ENCODE peak calls at places on chromosomes 16 and 17, in seven cellular contexts. One of them, this sample, is unnamed.

GRCh38 chr16:55498101-55498500 is 10.8 kb upstream of the LPCAT2 start:
- DNase-seq in ascending aorta: no peak
- DNase-seq in hepatocyte: no peak
- DNase-seq in tibial artery: peak
- DNase-seq in fibroblast of mammary gland: no peak
- DNase-seq in lower lobe of right lung: no peak
- DNase-seq in cardiac muscle cell: no peak
- DNase-seq in this sample: no peak

GRCh38 chr16:69706256-69706974 is 19.9 kb downstream of the NQO1 start:
- DNase-seq in ascending aorta: no peak
- DNase-seq in hepatocyte: no peak
- DNase-seq in tibial artery: no peak
- DNase-seq in fibroblast of mammary gland: peak
- DNase-seq in lower lobe of right lung: no peak
- DNase-seq in cardiac muscle cell: peak
- DNase-seq in this sample: no peak

GRCh38 chr17:52148969-52149351 is 9.6 kb downstream of the CA10 start:
- DNase-seq in ascending aorta: no peak
- DNase-seq in hepatocyte: no peak
- DNase-seq in tibial artery: no peak
- DNase-seq in fibroblast of mammary gland: no peak
- DNase-seq in lower lobe of right lung: no peak
- DNase-seq in cardiac muscle cell: no peak
- DNase-seq in this sample: no peak

GRCh38 chr16:70592106-70592571 is 54.2 kb upstream of the IL34 start:
- DNase-seq in ascending aorta: peak
- DNase-seq in hepatocyte: peak
- DNase-seq in tibial artery: peak
- DNase-seq in fibroblast of mammary gland: no peak
- DNase-seq in lower lobe of right lung: no peak
- DNase-seq in cardiac muscle cell: no peak
- DNase-seq in this sample: no peak

GRCh38 chr16:50697881-50698767 is 4.7 kb downstream of the NOD2 start:
- DNase-seq in ascending aorta: no peak
- DNase-seq in hepatocyte: no peak
- DNase-seq in tibial artery: no peak
- DNase-seq in fibroblast of mammary gland: peak
- DNase-seq in lower lobe of right lung: no peak
- DNase-seq in cardiac muscle cell: peak
- DNase-seq in this sample: no peak

GRCh38 chr16:5882087-5882661 is 784.6 kb upstream of the EEF2KMT start:
- DNase-seq in ascending aorta: no peak
- DNase-seq in hepatocyte: no peak
- DNase-seq in tibial artery: no peak
- DNase-seq in fibroblast of mammary gland: no peak
- DNase-seq in lower lobe of right lung: no peak
- DNase-seq in cardiac muscle cell: no peak
- DNase-seq in this sample: no peak

GRCh38 chr16:30946671-30947532 is 2.0 kb upstream of the ORAI3 start:
- DNase-seq in ascending aorta: no peak
- DNase-seq in hepatocyte: no peak
- DNase-seq in tibial artery: no peak
- DNase-seq in fibroblast of mammary gland: no peak
- DNase-seq in lower lobe of right lung: no peak
- DNase-seq in cardiac muscle cell: no peak
- DNase-seq in this sample: no peak

GRCh38 chr17:70517808-70518207 is 348.5 kb downstream of the KCNJ2 start:
- DNase-seq in ascending aorta: no peak
- DNase-seq in hepatocyte: no peak
- DNase-seq in tibial artery: no peak
- DNase-seq in fibroblast of mammary gland: no peak
- DNase-seq in lower lobe of right lung: no peak
- DNase-seq in cardiac muscle cell: no peak
- DNase-seq in this sample: no peak

GRCh38 chr17:1647802-1648581 is 1.7 kb downstream of the RILP start:
- DNase-seq in ascending aorta: peak
- DNase-seq in hepatocyte: no peak
- DNase-seq in tibial artery: peak
- DNase-seq in fibroblast of mammary gland: no peak
- DNase-seq in lower lobe of right lung: peak
- DNase-seq in cardiac muscle cell: peak
- DNase-seq in this sample: peak

GRCh38 chr16:49763826-49764225 is 92.1 kb downstream of the ZNF423 start:
- DNase-seq in ascending aorta: no peak
- DNase-seq in hepatocyte: no peak
- DNase-seq in tibial artery: no peak
- DNase-seq in fibroblast of mammary gland: no peak
- DNase-seq in lower lobe of right lung: no peak
- DNase-seq in cardiac muscle cell: peak
- DNase-seq in this sample: no peak

GRCh38 chr16:11234884-11235702 is 20.9 kb downstream of the SOCS1 start:
- DNase-seq in ascending aorta: no peak
- DNase-seq in hepatocyte: no peak
- DNase-seq in tibial artery: no peak
- DNase-seq in fibroblast of mammary gland: no peak
- DNase-seq in lower lobe of right lung: peak
- DNase-seq in cardiac muscle cell: no peak
- DNase-seq in this sample: no peak

GRCh38 chr16:11233727-11234376 is 22.2 kb downstream of the SOCS1 start:
- DNase-seq in ascending aorta: no peak
- DNase-seq in hepatocyte: no peak
- DNase-seq in tibial artery: no peak
- DNase-seq in fibroblast of mammary gland: no peak
- DNase-seq in lower lobe of right lung: no peak
- DNase-seq in cardiac muscle cell: no peak
- DNase-seq in this sample: no peak

GRCh38 chr16:11236855-11237254 is 19.1 kb downstream of the SOCS1 start:
- DNase-seq in ascending aorta: no peak
- DNase-seq in hepatocyte: no peak
- DNase-seq in tibial artery: no peak
- DNase-seq in fibroblast of mammary gland: no peak
- DNase-seq in lower lobe of right lung: peak
- DNase-seq in cardiac muscle cell: peak
- DNase-seq in this sample: no peak

GRCh38 chr16:11236441-11236840 is 19.6 kb downstream of the SOCS1 start:
- DNase-seq in ascending aorta: no peak
- DNase-seq in hepatocyte: no peak
- DNase-seq in tibial artery: no peak
- DNase-seq in fibroblast of mammary gland: no peak
- DNase-seq in lower lobe of right lung: no peak
- DNase-seq in cardiac muscle cell: no peak
- DNase-seq in this sample: no peak

DNA sequence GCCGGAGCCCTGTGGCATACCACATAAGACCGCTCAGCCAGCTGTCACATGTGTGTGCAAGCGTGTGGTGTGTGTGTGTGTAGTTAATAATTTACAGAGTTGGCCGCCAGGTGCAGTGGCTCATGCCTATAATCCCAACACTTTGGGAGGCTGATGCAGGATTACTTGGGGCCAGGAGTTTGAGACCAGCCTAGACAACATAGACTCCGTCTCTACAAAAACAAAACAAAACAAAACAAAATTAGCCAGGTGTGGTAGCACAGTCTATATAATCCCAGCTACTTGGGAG is 20.4 kb downstream of the SOCS1 start:
- DNase-seq in ascending aorta: no peak
- DNase-seq in hepatocyte: no peak
- DNase-seq in tibial artery: no peak
- DNase-seq in fibroblast of mammary gland: no peak
- DNase-seq in lower lobe of right lung: no peak
- DNase-seq in cardiac muscle cell: no peak
- DNase-seq in this sample: no peak
- H3K4me3 ChIP-seq in ascending aorta: no peak
- H3K4me3 ChIP-seq in hepatocyte: no peak
- H3K4me3 ChIP-seq in tibial artery: no peak
- H3K4me3 ChIP-seq in fibroblast of mammary gland: no peak
- H3K4me3 ChIP-seq in lower lobe of right lung: no peak
- H3K4me3 ChIP-seq in cardiac muscle cell: no peak
- H3K4me3 ChIP-seq in this sample: no peak

GRCh38 chr16:1089822-1090619 is 6.0 kb downstream of the C1QTNF8 start:
- DNase-seq in ascending aorta: peak
- DNase-seq in hepatocyte: peak
- DNase-seq in tibial artery: peak
- DNase-seq in fibroblast of mammary gland: no peak
- DNase-seq in lower lobe of right lung: no peak
- DNase-seq in cardiac muscle cell: no peak
- DNase-seq in this sample: no peak
- H3K4me3 ChIP-seq in ascending aorta: peak
- H3K4me3 ChIP-seq in hepatocyte: no peak
- H3K4me3 ChIP-seq in tibial artery: peak
- H3K4me3 ChIP-seq in fibroblast of mammary gland: no peak
- H3K4me3 ChIP-seq in lower lobe of right lung: no peak
- H3K4me3 ChIP-seq in cardiac muscle cell: no peak
- H3K4me3 ChIP-seq in this sample: no peak

GRCh38 chr16:89921131-89921698 is 1.9 kb upstream of the TUBB3 start:
- DNase-seq in ascending aorta: no peak
- DNase-seq in hepatocyte: no peak
- DNase-seq in tibial artery: no peak
- DNase-seq in fibroblast of mammary gland: no peak
- DNase-seq in lower lobe of right lung: no peak
- DNase-seq in cardiac muscle cell: no peak
- DNase-seq in this sample: peak

GRCh38 chr16:89923640-89924297 is 627 bp downstream of the TUBB3 start:
- DNase-seq in ascending aorta: no peak
- DNase-seq in hepatocyte: peak
- DNase-seq in tibial artery: no peak
- DNase-seq in fibroblast of mammary gland: no peak
- DNase-seq in lower lobe of right lung: no peak
- DNase-seq in cardiac muscle cell: no peak
- DNase-seq in this sample: peak

GRCh38 chr16:89922884-89923639 is at the start of gene TUBB3:
- DNase-seq in ascending aorta: no peak
- DNase-seq in hepatocyte: peak
- DNase-seq in tibial artery: no peak
- DNase-seq in fibroblast of mammary gland: peak
- DNase-seq in lower lobe of right lung: peak
- DNase-seq in cardiac muscle cell: peak
- DNase-seq in this sample: peak

GRCh38 chr16:89921699-89922476 is 1.3 kb upstream of the TUBB3 start:
- DNase-seq in ascending aorta: peak
- DNase-seq in hepatocyte: peak
- DNase-seq in tibial artery: peak
- DNase-seq in fibroblast of mammary gland: peak
- DNase-seq in lower lobe of right lung: no peak
- DNase-seq in cardiac muscle cell: peak
- DNase-seq in this sample: peak

DNA sequence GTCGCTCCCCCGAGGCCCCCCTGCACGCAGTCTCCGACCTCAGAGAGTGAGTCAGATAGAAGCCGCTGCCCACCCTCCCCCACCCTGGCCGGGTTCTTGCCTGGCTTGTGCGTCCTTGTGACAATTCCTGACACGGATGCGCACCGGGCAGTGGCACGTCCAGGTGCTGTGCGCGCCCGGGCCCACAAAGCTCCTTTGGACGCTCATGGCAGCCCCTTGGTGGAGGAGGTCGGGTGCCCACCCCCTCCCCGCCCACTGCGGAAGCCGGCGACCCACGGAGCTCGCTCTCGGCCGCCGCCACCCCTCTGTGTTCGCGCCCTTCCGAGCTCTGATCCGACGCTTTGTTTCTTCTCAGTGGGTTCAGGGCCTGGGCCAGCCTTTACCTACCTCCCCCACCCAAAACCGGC is 662 bp upstream of the TUBB3 start:
- DNase-seq in ascending aorta: peak
- DNase-seq in hepatocyte: peak
- DNase-seq in tibial artery: peak
- DNase-seq in fibroblast of mammary gland: peak
- DNase-seq in lower lobe of right lung: no peak
- DNase-seq in cardiac muscle cell: peak
- DNase-seq in this sample: peak
- H3K4me3 ChIP-seq in ascending aorta: peak
- H3K4me3 ChIP-seq in hepatocyte: peak
- H3K4me3 ChIP-seq in tibial artery: peak
- H3K4me3 ChIP-seq in fibroblast of mammary gland: peak
- H3K4me3 ChIP-seq in lower lobe of right lung: peak
- H3K4me3 ChIP-seq in cardiac muscle cell: peak
- H3K4me3 ChIP-seq in this sample: peak

GRCh38 chr16:1915732-1916653 is 2.2 kb downstream of the HS3ST6 start:
- DNase-seq in ascending aorta: no peak
- DNase-seq in hepatocyte: no peak
- DNase-seq in tibial artery: no peak
- DNase-seq in fibroblast of mammary gland: no peak
- DNase-seq in lower lobe of right lung: no peak
- DNase-seq in cardiac muscle cell: no peak
- DNase-seq in this sample: no peak

GRCh38 chr16:1917665-1918111 is 527 bp downstream of the HS3ST6 start:
- DNase-seq in ascending aorta: no peak
- DNase-seq in hepatocyte: no peak
- DNase-seq in tibial artery: no peak
- DNase-seq in fibroblast of mammary gland: no peak
- DNase-seq in lower lobe of right lung: no peak
- DNase-seq in cardiac muscle cell: no peak
- DNase-seq in this sample: no peak

GRCh38 chr16:1918312-1918889 is at the start of gene HS3ST6:
- DNase-seq in ascending aorta: no peak
- DNase-seq in hepatocyte: no peak
- DNase-seq in tibial artery: no peak
- DNase-seq in fibroblast of mammary gland: no peak
- DNase-seq in lower lobe of right lung: no peak
- DNase-seq in cardiac muscle cell: no peak
- DNase-seq in this sample: no peak

GRCh38 chr16:1916654-1916990 is 1.6 kb downstream of the HS3ST6 start:
- DNase-seq in ascending aorta: no peak
- DNase-seq in hepatocyte: no peak
- DNase-seq in tibial artery: no peak
- DNase-seq in fibroblast of mammary gland: no peak
- DNase-seq in lower lobe of right lung: no peak
- DNase-seq in cardiac muscle cell: no peak
- DNase-seq in this sample: no peak

DNA sequence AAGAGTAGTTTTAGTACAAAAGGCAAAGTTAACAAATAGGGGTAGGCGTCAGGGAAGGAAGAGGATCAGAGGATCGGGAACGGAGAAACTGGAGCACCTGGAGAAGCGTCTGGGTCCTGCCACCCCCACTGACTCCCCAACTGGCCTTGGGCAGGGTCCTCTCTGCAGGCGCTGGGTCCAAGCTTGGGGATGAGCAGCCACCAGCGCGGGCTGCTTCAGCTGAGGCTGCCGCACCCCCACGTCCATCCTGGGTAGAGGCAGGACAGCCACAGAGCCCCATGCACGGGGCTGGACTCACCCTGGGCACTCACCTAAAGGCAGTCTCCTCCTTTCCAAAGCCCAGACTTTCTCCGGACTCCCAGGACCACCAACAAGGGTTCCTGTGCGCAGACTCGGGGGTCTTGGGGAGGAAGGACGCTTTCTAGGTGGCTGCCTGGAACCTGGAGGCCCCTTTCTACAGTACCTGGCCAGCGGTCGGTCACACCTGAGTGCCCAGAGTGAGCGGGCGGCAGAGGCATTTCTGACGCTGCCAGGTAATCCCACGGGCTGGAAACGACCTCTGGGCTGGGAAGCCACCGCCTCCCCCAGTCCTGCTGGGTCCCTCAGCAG is 1.1 kb downstream of the HS3ST6 start:
- DNase-seq in ascending aorta: no peak
- DNase-seq in hepatocyte: no peak
- DNase-seq in tibial artery: no peak
- DNase-seq in fibroblast of mammary gland: no peak
- DNase-seq in lower lobe of right lung: no peak
- DNase-seq in cardiac muscle cell: no peak
- DNase-seq in this sample: no peak
- H3K4me3 ChIP-seq in ascending aorta: no peak
- H3K4me3 ChIP-seq in hepatocyte: no peak
- H3K4me3 ChIP-seq in tibial artery: no peak
- H3K4me3 ChIP-seq in fibroblast of mammary gland: no peak
- H3K4me3 ChIP-seq in lower lobe of right lung: no peak
- H3K4me3 ChIP-seq in cardiac muscle cell: no peak
- H3K4me3 ChIP-seq in this sample: no peak

GRCh38 chr17:48728232-48729231 is at the start of gene HOXB13:
- DNase-seq in ascending aorta: no peak
- DNase-seq in hepatocyte: peak
- DNase-seq in tibial artery: no peak
- DNase-seq in fibroblast of mammary gland: peak
- DNase-seq in lower lobe of right lung: no peak
- DNase-seq in cardiac muscle cell: peak
- DNase-seq in this sample: peak
- H3K4me3 ChIP-seq in ascending aorta: peak
- H3K4me3 ChIP-seq in hepatocyte: peak
- H3K4me3 ChIP-seq in tibial artery: no peak
- H3K4me3 ChIP-seq in fibroblast of mammary gland: peak
- H3K4me3 ChIP-seq in lower lobe of right lung: peak
- H3K4me3 ChIP-seq in cardiac muscle cell: peak
- H3K4me3 ChIP-seq in this sample: peak